ENCODE peak calls at places on chromosomes 5 and 9, in five cellular contexts. One of them, this sample, is unnamed.

GRCh38 chr9:113484258-113484730 is 20.8 kb downstream of the RGS3 start:
- DNase-seq in activated T-helper 1 cell treated with Interleukin-2 at 50 U/mL for 16 hours: no peak
- DNase-seq in NCI-H1417: no peak
- DNase-seq in uterus: no peak
- DNase-seq in tibial artery: peak
- DNase-seq in this sample: no peak

GRCh38 chr5:54909126-54909525 is 76.3 kb downstream of the ESM1 start:
- DNase-seq in NCI-H1417: no peak
- DNase-seq in activated T-helper 1 cell treated with Interleukin-2 at 50 U/mL for 16 hours: no peak
- DNase-seq in uterus: no peak
- DNase-seq in tibial artery: no peak
- DNase-seq in this sample: no peak

GRCh38 chr9:127129073-127129717 is 6.8 kb upstream of the ANGPTL2 start:
- DNase-seq in uterus: no peak
- DNase-seq in activated T-helper 1 cell treated with Interleukin-2 at 50 U/mL for 16 hours: no peak
- DNase-seq in tibial artery: no peak
- DNase-seq in NCI-H1417: no peak
- DNase-seq in this sample: no peak

GRCh38 chr5:59007460-59008063 is 424.7 kb downstream of the RAB3C start:
- DNase-seq in NCI-H1417: no peak
- DNase-seq in tibial artery: no peak
- DNase-seq in uterus: no peak
- DNase-seq in activated T-helper 1 cell treated with Interleukin-2 at 50 U/mL for 16 hours: no peak
- DNase-seq in this sample: no peak

GRCh38 chr5:144183254-144183889 is 12.7 kb downstream of the KCTD16 start:
- DNase-seq in NCI-H1417: no peak
- DNase-seq in uterus: no peak
- DNase-seq in activated T-helper 1 cell treated with Interleukin-2 at 50 U/mL for 16 hours: no peak
- DNase-seq in tibial artery: no peak
- DNase-seq in this sample: no peak

GRCh38 chr5:77430726-77431125 is 61.4 kb downstream of the WDR41 start:
- DNase-seq in uterus: no peak
- DNase-seq in activated T-helper 1 cell treated with Interleukin-2 at 50 U/mL for 16 hours: no peak
- DNase-seq in tibial artery: no peak
- DNase-seq in NCI-H1417: no peak
- DNase-seq in this sample: no peak

GRCh38 chr5:107570805-107571531 is 99.8 kb downstream of the EFNA5 start:
- DNase-seq in tibial artery: no peak
- DNase-seq in NCI-H1417: no peak
- DNase-seq in uterus: no peak
- DNase-seq in activated T-helper 1 cell treated with Interleukin-2 at 50 U/mL for 16 hours: no peak
- DNase-seq in this sample: no peak

GRCh38 chr9:1222511-1222910 is 172.4 kb downstream of the DMRT2 start:
- DNase-seq in NCI-H1417: no peak
- DNase-seq in tibial artery: no peak
- DNase-seq in activated T-helper 1 cell treated with Interleukin-2 at 50 U/mL for 16 hours: no peak
- DNase-seq in uterus: no peak
- DNase-seq in this sample: no peak

GRCh38 chr9:97943308-97943855 is 5.4 kb upstream of the HEMGN start:
- DNase-seq in tibial artery: no peak
- DNase-seq in activated T-helper 1 cell treated with Interleukin-2 at 50 U/mL for 16 hours: no peak
- DNase-seq in NCI-H1417: no peak
- DNase-seq in uterus: no peak
- DNase-seq in this sample: no peak

GRCh38 chr9:31799953-31800609 is 584.4 kb upstream of the ACO1 start:
- DNase-seq in activated T-helper 1 cell treated with Interleukin-2 at 50 U/mL for 16 hours: no peak
- DNase-seq in NCI-H1417: peak
- DNase-seq in tibial artery: no peak
- DNase-seq in uterus: no peak
- DNase-seq in this sample: no peak

GRCh38 chr5:149141224-149141956 is at the start of gene ABLIM3:
- DNase-seq in activated T-helper 1 cell treated with Interleukin-2 at 50 U/mL for 16 hours: peak
- DNase-seq in tibial artery: peak
- DNase-seq in NCI-H1417: peak
- DNase-seq in uterus: peak
- DNase-seq in this sample: peak

GRCh38 chr5:31280210-31280609 is 86.7 kb downstream of the CDH6 start:
- DNase-seq in uterus: no peak
- DNase-seq in tibial artery: no peak
- DNase-seq in NCI-H1417: no peak
- DNase-seq in activated T-helper 1 cell treated with Interleukin-2 at 50 U/mL for 16 hours: no peak
- DNase-seq in this sample: no peak

GRCh38 chr9:20606637-20607036 is 15.7 kb downstream of the MLLT3 start:
- DNase-seq in NCI-H1417: no peak
- DNase-seq in tibial artery: no peak
- DNase-seq in uterus: peak
- DNase-seq in activated T-helper 1 cell treated with Interleukin-2 at 50 U/mL for 16 hours: no peak
- DNase-seq in this sample: no peak

GRCh38 chr5:16234598-16234997 is 55.0 kb upstream of the MARCHF11 start:
- DNase-seq in NCI-H1417: no peak
- DNase-seq in uterus: no peak
- DNase-seq in activated T-helper 1 cell treated with Interleukin-2 at 50 U/mL for 16 hours: no peak
- DNase-seq in tibial artery: no peak
- DNase-seq in this sample: no peak

GRCh38 chr9:84894859-84895258 is 225.3 kb downstream of the NTRK2 start:
- DNase-seq in activated T-helper 1 cell treated with Interleukin-2 at 50 U/mL for 16 hours: no peak
- DNase-seq in NCI-H1417: peak
- DNase-seq in tibial artery: no peak
- DNase-seq in uterus: no peak
- DNase-seq in this sample: no peak

GRCh38 chr9:89442981-89443817 is 54.7 kb downstream of the SEMA4D start:
- DNase-seq in activated T-helper 1 cell treated with Interleukin-2 at 50 U/mL for 16 hours: no peak
- DNase-seq in uterus: no peak
- DNase-seq in NCI-H1417: no peak
- DNase-seq in tibial artery: no peak
- DNase-seq in this sample: no peak

GRCh38 chr5:117246386-117246785 is 671.8 kb upstream of the SEMA6A start:
- DNase-seq in activated T-helper 1 cell treated with Interleukin-2 at 50 U/mL for 16 hours: no peak
- DNase-seq in tibial artery: no peak
- DNase-seq in NCI-H1417: peak
- DNase-seq in uterus: no peak
- DNase-seq in this sample: no peak

GRCh38 chr5:128395073-128395472 is 143.0 kb downstream of the FBN2 start:
- DNase-seq in NCI-H1417: no peak
- DNase-seq in activated T-helper 1 cell treated with Interleukin-2 at 50 U/mL for 16 hours: no peak
- DNase-seq in uterus: no peak
- DNase-seq in tibial artery: no peak
- DNase-seq in this sample: no peak

GRCh38 chr5:30099634-30100033 is 1093.9 kb upstream of the CDH6 start:
- DNase-seq in NCI-H1417: no peak
- DNase-seq in tibial artery: no peak
- DNase-seq in uterus: no peak
- DNase-seq in activated T-helper 1 cell treated with Interleukin-2 at 50 U/mL for 16 hours: no peak
- DNase-seq in this sample: no peak

GRCh38 chr9:113955076-113955752 is 79.1 kb downstream of the ZNF618 start:
- DNase-seq in uterus: no peak
- DNase-seq in tibial artery: peak
- DNase-seq in activated T-helper 1 cell treated with Interleukin-2 at 50 U/mL for 16 hours: no peak
- DNase-seq in NCI-H1417: no peak
- DNase-seq in this sample: no peak

GRCh38 chr9:110980261-110980660 is 58.0 kb downstream of the LPAR1 start:
- DNase-seq in uterus: no peak
- DNase-seq in tibial artery: no peak
- DNase-seq in NCI-H1417: no peak
- DNase-seq in activated T-helper 1 cell treated with Interleukin-2 at 50 U/mL for 16 hours: no peak
- DNase-seq in this sample: no peak

GRCh38 chr5:50966986-50967385 is 300.5 kb downstream of the PARP8 start:
- DNase-seq in tibial artery: no peak
- DNase-seq in activated T-helper 1 cell treated with Interleukin-2 at 50 U/mL for 16 hours: no peak
- DNase-seq in uterus: no peak
- DNase-seq in NCI-H1417: no peak
- DNase-seq in this sample: no peak

GRCh38 chr9:99962685-99963261 is 56.3 kb downstream of the STX17 start:
- DNase-seq in tibial artery: no peak
- DNase-seq in NCI-H1417: no peak
- DNase-seq in uterus: no peak
- DNase-seq in activated T-helper 1 cell treated with Interleukin-2 at 50 U/mL for 16 hours: no peak
- DNase-seq in this sample: no peak

GRCh38 chr5:73031839-73032238 is 76.0 kb downstream of the FCHO2 start:
- DNase-seq in uterus: no peak
- DNase-seq in activated T-helper 1 cell treated with Interleukin-2 at 50 U/mL for 16 hours: no peak
- DNase-seq in tibial artery: no peak
- DNase-seq in NCI-H1417: peak
- DNase-seq in this sample: no peak

GRCh38 chr9:128244443-128245226 is 31.2 kb downstream of the GOLGA2 start:
- DNase-seq in NCI-H1417: no peak
- DNase-seq in tibial artery: peak
- DNase-seq in activated T-helper 1 cell treated with Interleukin-2 at 50 U/mL for 16 hours: no peak
- DNase-seq in uterus: peak
- DNase-seq in this sample: no peak

This sample was measured in effector CD8-positive, alpha-beta T cell.